ENCODE peak calls at places on chromosomes 16 and 17, in nine cellular contexts. K, N, A, H, G, E, L, J and S are unnamed samples.

GRCh38 chr17:67491009-67491677 is 114.1 kb downstream of the PITPNC1 start:
- DNase-seq in K (no peak), N (no peak), A (no peak), H (peak; percentile 50), G (peak; percentile 80), E (peak; percentile 75), L (no peak), J (no peak), S (peak; percentile 44)

GRCh38 chr17:72336026-72336803 is 215.4 kb downstream of the SOX9 start:
- DNase-seq in K (no peak), N (no peak), A (no peak), H (no peak), G (no peak), E (peak; percentile 63), L (no peak), J (no peak), S (no peak)

GRCh38 chr17:40827746-40828453 is 5.5 kb upstream of the KRT10 start:
- DNase-seq in K (no peak), N (no peak), A (no peak), H (peak; percentile 13), G (no peak), E (no peak), L (no peak), J (no peak), S (no peak)

GRCh38 chr17:33033176-33033575 is 41.5 kb downstream of the SPACA3 start:
- DNase-seq in K (no peak), N (no peak), A (no peak), H (no peak), G (no peak), E (no peak), L (peak; percentile 4), J (no peak), S (no peak)

GRCh38 chr16:11205754-11206459 is 50.1 kb downstream of the SOCS1 start:
- DNase-seq in K (no peak), N (no peak), A (no peak), H (no peak), G (peak; percentile 59), E (no peak), L (no peak), J (no peak), S (no peak)

GRCh38 chr16:9521749-9522370 is 430.4 kb downstream of the HAPSTR1 start:
- DNase-seq in K (no peak), N (no peak), A (no peak), H (no peak), G (no peak), E (no peak), L (no peak), J (no peak), S (no peak)

GRCh38 chr17:39667262-39668140 is 752 bp upstream of the PNMT start:
- DNase-seq in K (no peak), N (no peak), A (no peak), H (no peak), G (no peak), E (no peak), L (peak; percentile 69), J (no peak), S (no peak)

GRCh38 chr17:76356803-76357456 is 3.2 kb upstream of the PRPSAP1 start:
- DNase-seq in K (no peak), N (no peak), A (no peak), H (no peak), G (peak; percentile 34), E (no peak), L (no peak), J (no peak), S (no peak)

GRCh38 chr17:81651692-81652091 is 4.7 kb downstream of the PDE6G start:
- DNase-seq in K (no peak), N (no peak), A (no peak), H (no peak), G (no peak), E (no peak), L (no peak), J (no peak), S (no peak)

GRCh38 chr16:50068550-50068949 is 2.8 kb downstream of the HEATR3 start:
- DNase-seq in K (no peak), N (no peak), A (no peak), H (no peak), G (no peak), E (no peak), L (no peak), J (no peak), S (no peak)

GRCh38 chr16:88839745-88840588 is 16.8 kb downstream of the GALNS start:
- DNase-seq in K (no peak), N (no peak), A (no peak), H (no peak), G (no peak), E (no peak), L (no peak), J (no peak), S (no peak)

GRCh38 chr16:51816929-51817328 is 665.9 kb upstream of the SALL1 start:
- DNase-seq in K (no peak), N (no peak), A (no peak), H (no peak), G (no peak), E (no peak), L (no peak), J (no peak), S (no peak)

GRCh38 chr16:12420661-12421209 is 383.0 kb downstream of the CPPED1 start:
- DNase-seq in K (no peak), N (no peak), A (no peak), H (no peak), G (no peak), E (no peak), L (no peak), J (no peak), S (no peak)

GRCh38 chr17:75271233-75271954 is 363 bp upstream of the MIF4GD start:
- DNase-seq in K (peak; percentile 84), N (peak; percentile 74), A (peak; percentile 87), H (peak; percentile 95), G (peak; percentile 68), E (peak; percentile 82), L (peak; percentile 96), J (peak; percentile 74), S (peak; percentile 63)

GRCh38 chr17:4938670-4939553 is 934 bp downstream of the SLC25A11 start:
- DNase-seq in K (no peak), N (no peak), A (no peak), H (no peak), G (no peak), E (no peak), L (no peak), J (no peak), S (no peak)